ENCODE peak calls at places on chromosomes 7 and 10, in eight cellular contexts. N is tibial nerve, R is suprapubic skin, U is stomach, E is HepG2, I is upper lobe of left lung, L is sigmoid colon, S is A549. O is an unnamed sample.

GRCh38 chr7:30652951-30653641 is 29.2 kb downstream of the CRHR2 start:
- DNase-seq in I (no peak), E (no peak), L (peak; percentile 60), N (no peak), S (no peak), U (no peak), R (no peak), O (no peak)

GRCh38 chr10:17851611-17852010 is 42.5 kb downstream of the MRC1 start:
- DNase-seq in R (peak; percentile 68), N (peak; percentile 24), S (no peak), L (peak; percentile 69), U (no peak), I (peak; percentile 52), E (no peak), O (no peak)

GRCh38 chr7:657565-658119 is 68.9 kb upstream of the DNAAF5 start:
- DNase-seq in S (no peak), R (no peak), U (no peak), E (no peak), I (no peak), L (peak; percentile 83), N (no peak), O (no peak)

GRCh38 chr7:38565289-38565688 is 65.9 kb downstream of the AMPH start:
- DNase-seq in S (no peak), U (no peak), R (no peak), I (no peak), L (no peak), N (no peak), E (no peak), O (no peak)

GRCh38 chr10:78551184-78552005 is 517.4 kb upstream of the ZMIZ1 start:
- DNase-seq in R (no peak), E (peak; percentile 81), I (no peak), U (no peak), L (no peak), N (no peak), S (no peak), O (peak; percentile 70)

GRCh38 chr7:154415709-154416399 is 363.7 kb downstream of the DPP6 start:
- DNase-seq in N (no peak), S (no peak), L (no peak), U (no peak), E (no peak), R (no peak), I (no peak), O (no peak)

GRCh38 chr7:1123721-1124120 is 35.8 kb downstream of the GPER1 start:
- DNase-seq in R (peak; percentile 85), U (peak; percentile 91), E (peak; percentile 21), N (peak; percentile 75), S (peak; percentile 53), L (peak; percentile 94), I (peak; percentile 46), O (peak; percentile 84)

GRCh38 chr7:121003986-121004685 is 15.6 kb downstream of the CPED1 start:
- DNase-seq in L (peak; percentile 86), R (no peak), S (no peak), I (no peak), U (no peak), N (peak; percentile 35), E (no peak), O (no peak)

GRCh38 chr7:35848728-35849127 is 47.9 kb downstream of the SEPTIN7 start:
- DNase-seq in R (no peak), E (no peak), U (no peak), S (no peak), N (no peak), L (no peak), I (no peak), O (no peak)

GRCh38 chr7:20441886-20442505 is 111.3 kb downstream of the ITGB8 start:
- DNase-seq in L (no peak), E (no peak), S (no peak), U (no peak), R (no peak), N (no peak), I (no peak), O (no peak)

GRCh38 chr10:34759161-34759836 is 55.8 kb downstream of the PARD3 start:
- DNase-seq in R (no peak), U (no peak), E (no peak), I (no peak), S (no peak), N (no peak), L (no peak), O (no peak)

GRCh38 chr10:3339121-3339520 is 166.5 kb upstream of the PITRM1 start:
- DNase-seq in N (no peak), U (no peak), R (no peak), I (no peak), L (no peak), S (no peak), E (no peak), O (no peak)

GRCh38 chr7:158710651-158711102 is 6.1 kb upstream of the NCAPG2 start:
- DNase-seq in S (no peak), I (no peak), R (no peak), L (no peak), N (no peak), U (no peak), E (no peak), O (no peak)
- TF ChIP-seq EP300 in S (no peak), I (no peak), R (no peak), L (no peak), N (no peak), U (no peak), E (no peak), O (no peak)

GRCh38 chr7:33692956-33693355 is 212.4 kb upstream of the BMPER start:
- DNase-seq in L (no peak), U (no peak), I (no peak), S (no peak), R (no peak), N (no peak), E (no peak), O (no peak)
- TF ChIP-seq EP300 in L (no peak), U (no peak), I (no peak), S (no peak), R (no peak), N (no peak), E (no peak), O (no peak)

DNA sequence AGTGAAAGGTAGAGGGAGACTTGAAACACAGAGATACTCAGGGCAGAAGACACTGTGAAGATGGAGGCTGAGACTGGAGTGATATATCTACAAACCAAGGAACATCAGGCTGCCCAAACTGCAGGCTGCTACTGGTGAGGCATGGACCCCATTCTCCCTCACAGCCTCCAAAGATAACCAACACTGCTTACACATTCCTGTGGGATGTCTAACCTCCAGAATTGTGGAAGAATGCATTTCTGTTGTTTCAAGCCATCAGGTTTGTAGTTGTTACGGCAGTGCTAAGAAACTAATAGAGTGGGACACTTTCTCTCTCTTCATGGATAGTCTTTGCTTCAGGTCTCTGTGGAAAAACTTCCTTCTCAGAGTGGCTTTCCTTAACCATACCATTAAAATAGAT is 182.6 kb upstream of the TMEM106B start:
- DNase-seq in L (no peak), U (no peak), N (no peak), I (no peak), R (no peak), S (no peak), E (no peak), O (no peak)
- TF ChIP-seq EP300 in L (no peak), U (no peak), N (no peak), I (no peak), R (no peak), S (no peak), E (no peak), O (no peak)

GRCh38 chr10:11178606-11179221 is 161.0 kb downstream of the CELF2 start:
- DNase-seq in L (no peak), E (no peak), S (no peak), U (peak; percentile 47), R (no peak), N (no peak), I (peak; percentile 81), O (no peak)
- TF ChIP-seq EP300 in L (no peak), E (no peak), S (no peak), U (no peak), R (no peak), N (no peak), I (no peak), O (no peak)

DNA sequence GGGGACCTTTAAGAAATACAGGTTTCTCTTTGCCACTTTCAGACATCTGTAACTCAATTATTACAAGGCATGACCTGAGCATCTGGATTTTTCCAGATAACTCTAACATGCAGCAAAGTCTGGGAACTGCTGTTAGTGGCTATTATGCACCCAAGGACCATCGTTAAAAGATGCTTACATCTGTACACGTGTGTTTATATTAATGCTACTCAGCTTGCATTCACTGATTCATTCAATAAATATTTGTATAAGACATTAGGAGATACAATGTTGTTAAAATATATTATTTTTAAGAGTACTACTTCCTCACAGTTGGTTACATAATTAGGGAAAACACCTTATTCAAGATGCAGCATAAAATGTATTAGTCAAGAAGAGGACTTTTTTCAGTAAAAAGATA is 98.3 kb downstream of the FAS start:
- DNase-seq in N (no peak), I (no peak), E (no peak), U (no peak), R (no peak), L (no peak), S (no peak), O (no peak)
- TF ChIP-seq EP300 in N (no peak), I (no peak), E (no peak), U (no peak), R (no peak), L (no peak), S (no peak), O (no peak)

GRCh38 chr10:130301026-130301892 is 165.1 kb downstream of the GLRX3 start:
- DNase-seq in S (no peak), R (no peak), I (no peak), U (no peak), L (no peak), N (no peak), E (no peak), O (no peak)

GRCh38 chr10:130300608-130301025 is 164.4 kb downstream of the GLRX3 start:
- DNase-seq in U (no peak), L (no peak), S (no peak), E (no peak), I (no peak), R (no peak), N (no peak), O (no peak)
- TF ChIP-seq EP300 in U (no peak), L (no peak), S (no peak), E (no peak), I (no peak), R (no peak), N (no peak), O (no peak)

DNA sequence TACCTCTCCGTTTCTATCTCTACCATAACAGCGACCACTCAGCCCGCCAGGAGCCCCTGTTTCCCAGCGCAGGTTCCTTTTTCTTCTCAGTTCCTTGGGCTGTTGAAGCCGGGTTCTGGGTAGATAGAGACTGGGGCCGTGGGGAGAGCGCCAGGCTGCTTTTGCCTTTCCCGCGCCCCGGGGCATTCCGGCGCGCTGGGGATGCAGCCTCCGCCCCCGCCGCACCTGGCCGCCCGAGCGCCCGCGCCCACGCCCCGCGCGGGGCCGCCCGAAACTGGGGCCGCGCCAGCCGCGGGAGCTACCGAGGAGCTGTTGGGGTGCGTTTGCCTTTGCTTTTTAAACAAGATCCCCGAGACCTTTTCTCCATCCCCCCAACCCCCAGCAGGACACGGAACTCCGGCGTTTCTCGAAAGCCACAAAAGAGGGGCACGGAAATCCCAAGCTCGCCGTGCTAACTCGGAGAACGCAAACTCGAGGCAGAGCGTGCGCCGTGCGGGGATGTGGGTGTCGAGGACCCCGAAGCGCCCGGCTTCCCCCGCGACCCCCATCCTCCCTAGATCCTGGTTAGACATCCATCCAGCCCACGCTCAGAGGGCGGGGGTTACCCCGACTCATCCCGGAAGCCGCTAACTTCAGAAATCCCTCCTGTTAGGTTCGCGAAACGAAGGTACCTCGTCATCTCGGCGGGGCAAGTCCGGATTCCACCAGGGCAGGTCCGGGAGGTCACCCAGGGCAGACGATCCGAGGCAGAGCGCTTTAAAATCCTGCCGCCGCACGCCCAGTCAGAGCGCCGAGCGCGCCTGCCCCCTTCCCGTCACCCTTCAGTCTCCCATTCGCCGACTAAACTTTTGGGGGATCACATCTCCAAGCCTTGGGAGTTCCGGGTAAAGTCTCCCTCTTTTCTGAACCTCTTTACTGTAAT is 1.0 kb downstream of the GRM8 start:
- DNase-seq in N (no peak), U (no peak), S (no peak), I (no peak), L (no peak), E (no peak), R (no peak), O (peak; percentile 65)
- TF ChIP-seq EP300 in N (no peak), U (no peak), S (no peak), I (no peak), L (no peak), E (no peak), R (no peak), O (no peak)